ENCODE peak calls at places on chromosomes 6 and 20, in four cellular contexts. I is NCI-H2029 treated with DMSO at 0.1 percent for 48 hours; F is stimulated activated CD4-positive, alpha-beta T cell treated with anti-CD3 and anti-CD28 coated beads, Interleukin-1b, Interleukin-23, amount 100 ng/mL, for 1 hour; O is AG09309. T is an unnamed sample.

GRCh38 chr20:36826556-36827244 is 49.2 kb upstream of the TLDC2 start:
- DNase-seq in F (no peak), I (no peak), O (no peak), T (no peak)

GRCh38 chr6:157428418-157429202 is 47.6 kb downstream of the ZDHHC14 start:
- DNase-seq in F (peak), O (no peak), I (no peak), T (no peak)

GRCh38 chr6:83114164-83114563 is 46.7 kb downstream of the DOP1A start:
- DNase-seq in F (no peak), I (no peak), O (no peak), T (no peak)

GRCh38 chr6:164303092-164304007 is 888.8 kb downstream of the QKI start:
- DNase-seq in F (no peak), I (no peak), O (peak), T (no peak)

GRCh38 chr20:53827292-53827995 is 233.8 kb upstream of the ZNF217 start:
- DNase-seq in F (no peak), I (no peak), O (no peak), T (no peak)

GRCh38 chr6:7311920-7312615 is 931 bp downstream of the SSR1 start:
- DNase-seq in I (no peak), O (no peak), F (no peak), T (no peak)

GRCh38 chr6:53591873-53592272 is 47.0 kb upstream of the GCLC start:
- DNase-seq in F (no peak), I (no peak), O (no peak), T (no peak)

GRCh38 chr6:16973071-16973470 is 128.8 kb upstream of the STMND1 start:
- DNase-seq in F (no peak), O (no peak), I (no peak), T (no peak)

GRCh38 chr20:2761885-2762284 is 38.5 kb downstream of the CPXM1 start:
- DNase-seq in O (no peak), I (no peak), F (no peak), T (no peak)

GRCh38 chr6:10401632-10402223 is 13.1 kb downstream of the TFAP2A start:
- DNase-seq in O (no peak), I (no peak), F (no peak), T (no peak)

GRCh38 chr6:11534561-11534960 is 3.0 kb upstream of the TMEM170B start:
- DNase-seq in O (no peak), F (no peak), I (no peak), T (no peak)

GRCh38 chr20:60011512-60012507 is 53.6 kb downstream of the CDH26 start:
- DNase-seq in F (no peak), I (peak), O (no peak), T (no peak)

GRCh38 chr6:99186417-99186816 is 163.1 kb downstream of the FAXC start:
- DNase-seq in O (no peak), F (no peak), I (no peak), T (no peak)

GRCh38 chr6:43093361-43094289 is 17.5 kb downstream of the PTK7 start:
- DNase-seq in O (peak), F (no peak), I (no peak), T (no peak)

GRCh38 chr6:63565727-63566625 is 6.3 kb upstream of the LOC128125822 start:
- DNase-seq in O (no peak), F (no peak), I (no peak), T (no peak)